ENCODE peak calls at places on chromosomes 13 and 19, in eight cellular contexts. E, U, W, P, C, O, F and A are unnamed samples.

GRCh38 chr13:39451860-39452301 is 151.1 kb downstream of the LHFPL6 start:
- DNase-seq in E (peak), U (peak), W (no peak), P (no peak), C (no peak), O (no peak), F (peak), A (peak)

GRCh38 chr13:32285633-32285965 is 29.6 kb downstream of the ZAR1L start:
- DNase-seq in E (no peak), U (no peak), W (no peak), P (no peak), C (no peak), O (no peak), F (no peak), A (no peak)

GRCh38 chr13:84821261-84821660 is 939.0 kb upstream of the SLITRK1 start:
- DNase-seq in E (no peak), U (no peak), W (no peak), P (no peak), C (no peak), O (no peak), F (no peak), A (no peak)

GRCh38 chr13:43221611-43222010 is 198.2 kb downstream of the DNAJC15 start:
- DNase-seq in E (no peak), U (no peak), W (no peak), P (no peak), C (no peak), O (no peak), F (no peak), A (no peak)

GRCh38 chr19:43438291-43439162 is 23.8 kb downstream of the TEX101 start:
- DNase-seq in E (peak), U (no peak), W (peak), P (no peak), C (no peak), O (no peak), F (peak), A (peak)

GRCh38 chr13:59459972-59460371 is 703.8 kb downstream of the DIAPH3 start:
- DNase-seq in E (peak), U (no peak), W (no peak), P (no peak), C (no peak), O (no peak), F (no peak), A (no peak)

GRCh38 chr19:10454267-10454666 is 33.9 kb downstream of the PDE4A start:
- DNase-seq in E (peak), U (no peak), W (no peak), P (no peak), C (peak), O (no peak), F (no peak), A (no peak)

GRCh38 chr19:10126213-10126639 is 6.5 kb upstream of the EIF3G start:
- DNase-seq in E (no peak), U (no peak), W (no peak), P (no peak), C (no peak), O (no peak), F (no peak), A (no peak)

GRCh38 chr13:102260256-102260655 is 141.6 kb downstream of the FGF14 start:
- DNase-seq in E (no peak), U (no peak), W (no peak), P (no peak), C (no peak), O (no peak), F (no peak), A (no peak)

GRCh38 chr19:425056-425455 is 16.1 kb upstream of the C2CD4C start:
- DNase-seq in E (no peak), U (no peak), W (no peak), P (no peak), C (no peak), O (no peak), F (no peak), A (no peak)

GRCh38 chr13:58994778-58995177 is 1169.0 kb downstream of the DIAPH3 start:
- DNase-seq in E (no peak), U (no peak), W (no peak), P (no peak), C (no peak), O (no peak), F (no peak), A (no peak)

GRCh38 chr13:112065867-112066623 is 904 bp upstream of the SOX1 start:
- DNase-seq in E (no peak), U (no peak), W (peak), P (no peak), C (no peak), O (no peak), F (no peak), A (no peak)

GRCh38 chr13:60258349-60258748 is 94.6 kb upstream of the DIAPH3 start:
- DNase-seq in E (no peak), U (no peak), W (no peak), P (no peak), C (no peak), O (no peak), F (no peak), A (no peak)

GRCh38 chr19:51018745-51019543 is 565 bp downstream of the KLK10 start:
- DNase-seq in E (no peak), U (no peak), W (no peak), P (no peak), C (no peak), O (no peak), F (no peak), A (no peak)

GRCh38 chr19:35075202-35076025 is 33.9 kb downstream of the HPN start:
- DNase-seq in E (no peak), U (no peak), W (no peak), P (no peak), C (no peak), O (no peak), F (no peak), A (no peak)

GRCh38 chr19:35073516-35073915 is 32.0 kb downstream of the HPN start:
- DNase-seq in E (no peak), U (no peak), W (no peak), P (no peak), C (no peak), O (no peak), F (no peak), A (no peak)

GRCh38 chr19:35074426-35075201 is 33.1 kb downstream of the HPN start:
- DNase-seq in E (no peak), U (no peak), W (no peak), P (no peak), C (no peak), O (no peak), F (no peak), A (no peak)

GRCh38 chr19:35076026-35076370 is 34.5 kb downstream of the HPN start:
- DNase-seq in E (no peak), U (no peak), W (no peak), P (no peak), C (no peak), O (no peak), F (no peak), A (no peak)

GRCh38 chr19:35073941-35074340 is 32.4 kb downstream of the HPN start:
- DNase-seq in E (no peak), U (no peak), W (no peak), P (no peak), C (no peak), O (no peak), F (no peak), A (no peak)
- H3K27ac ChIP-seq in E (no peak), U (no peak), W (no peak), P (no peak), C (no peak), O (no peak), F (no peak), A (no peak)

GRCh38 chr19:16899566-16900075 is 10.8 kb downstream of the F2RL3 start:
- DNase-seq in E (no peak), U (peak), W (no peak), P (no peak), C (no peak), O (peak), F (peak), A (no peak)
- H3K4me3 ChIP-seq in E (no peak), U (no peak), W (no peak), P (no peak), C (no peak), O (no peak), F (no peak), A (no peak)

GRCh38 chr13:80341098-80341701 is at the start of gene SPRY2:
- DNase-seq in E (peak), U (peak), W (peak), P (peak), C (peak), O (peak), F (peak), A (peak)

GRCh38 chr13:80339578-80339840 is 1.4 kb downstream of the SPRY2 start:
- DNase-seq in E (no peak), U (no peak), W (no peak), P (no peak), C (peak), O (no peak), F (no peak), A (no peak)

GRCh38 chr13:80339841-80340642 is 884 bp downstream of the SPRY2 start:
- DNase-seq in E (peak), U (peak), W (peak), P (no peak), C (peak), O (no peak), F (peak), A (peak)

GRCh38 chr13:80341771-80342271 is 895 bp upstream of the SPRY2 start:
- DNase-seq in E (peak), U (peak), W (no peak), P (no peak), C (peak), O (no peak), F (peak), A (peak)

DNA sequence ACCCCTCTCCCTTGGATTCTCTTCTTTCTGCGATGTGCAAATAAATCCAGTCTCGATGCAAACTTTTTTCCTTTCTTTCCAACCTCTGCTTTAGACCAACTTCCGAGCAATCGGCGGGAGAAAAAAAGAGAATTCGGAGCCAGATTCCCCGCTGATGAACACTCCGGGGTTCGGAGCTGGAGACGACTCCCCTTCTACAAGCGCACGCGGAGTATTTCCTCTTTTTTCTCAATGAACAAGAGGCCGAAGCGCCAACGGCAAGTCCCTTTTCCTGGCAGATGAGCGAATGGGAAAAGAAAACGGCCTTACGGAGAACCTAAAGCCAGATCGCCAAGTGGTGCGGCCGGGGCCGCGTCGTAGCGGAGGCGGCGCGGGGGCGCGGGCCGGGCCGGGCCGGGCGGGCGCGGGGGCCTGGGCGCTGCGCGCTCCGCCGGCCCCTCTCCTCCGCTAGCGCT is 256 bp downstream of the SPRY2 start:
- DNase-seq in E (peak), U (no peak), W (no peak), P (no peak), C (no peak), O (no peak), F (no peak), A (peak)
- H3K27ac ChIP-seq in E (peak), U (peak), W (peak), P (peak), C (peak), O (peak), F (peak), A (peak)

GRCh38 chr13:63364159-63364558 is 1948.5 kb upstream of the PCDH20 start:
- DNase-seq in E (no peak), U (no peak), W (no peak), P (no peak), C (no peak), O (no peak), F (no peak), A (no peak)

GRCh38 chr13:63370101-63370500 is 1954.5 kb upstream of the PCDH20 start:
- DNase-seq in E (no peak), U (no peak), W (no peak), P (no peak), C (no peak), O (no peak), F (no peak), A (no peak)

DNA sequence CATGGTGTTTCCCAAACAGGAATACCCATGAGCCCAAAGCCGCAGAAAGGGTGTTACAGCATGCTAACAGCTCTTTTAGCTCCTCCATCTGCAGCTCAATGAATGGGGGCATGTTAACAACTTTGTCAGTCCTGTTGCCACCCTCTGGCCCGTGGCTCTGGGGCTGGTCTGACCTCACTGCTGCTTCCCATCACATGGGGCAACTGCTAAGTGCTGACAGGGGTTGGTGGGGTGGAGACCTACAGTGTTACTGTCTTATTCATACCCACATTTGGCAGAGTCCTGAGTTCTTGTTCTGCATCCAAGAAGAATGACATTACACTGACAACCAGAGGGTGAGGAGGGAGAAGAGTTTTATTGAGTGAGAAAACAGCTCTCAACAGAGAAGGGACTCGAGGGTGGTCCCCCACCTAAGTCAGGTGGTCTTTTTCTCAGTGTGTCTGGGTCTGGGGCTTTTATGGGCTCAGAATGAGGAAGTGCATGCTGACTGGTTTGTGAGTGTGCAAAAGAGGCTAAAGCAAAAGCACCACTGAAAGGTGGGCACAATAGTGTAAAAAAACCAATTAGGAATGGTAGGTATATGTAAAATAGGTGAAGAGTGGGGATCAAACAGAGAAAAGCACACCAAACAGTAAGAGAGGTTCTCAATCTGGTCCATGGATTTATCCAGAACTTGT is 1952.0 kb upstream of the PCDH20 start:
- DNase-seq in E (no peak), U (no peak), W (no peak), P (no peak), C (no peak), O (no peak), F (no peak), A (no peak)
- H3K4me3 ChIP-seq in E (no peak), U (no peak), W (no peak), P (no peak), C (no peak), O (no peak), F (no peak), A (no peak)

GRCh38 chr19:55228015-55228391 is 560 bp downstream of the TMEM86B start:
- DNase-seq in E (no peak), U (no peak), W (no peak), P (no peak), C (no peak), O (no peak), F (no peak), A (peak)
- H3K27ac ChIP-seq in E (no peak), U (no peak), W (no peak), P (no peak), C (no peak), O (no peak), F (no peak), A (peak)

DNA sequence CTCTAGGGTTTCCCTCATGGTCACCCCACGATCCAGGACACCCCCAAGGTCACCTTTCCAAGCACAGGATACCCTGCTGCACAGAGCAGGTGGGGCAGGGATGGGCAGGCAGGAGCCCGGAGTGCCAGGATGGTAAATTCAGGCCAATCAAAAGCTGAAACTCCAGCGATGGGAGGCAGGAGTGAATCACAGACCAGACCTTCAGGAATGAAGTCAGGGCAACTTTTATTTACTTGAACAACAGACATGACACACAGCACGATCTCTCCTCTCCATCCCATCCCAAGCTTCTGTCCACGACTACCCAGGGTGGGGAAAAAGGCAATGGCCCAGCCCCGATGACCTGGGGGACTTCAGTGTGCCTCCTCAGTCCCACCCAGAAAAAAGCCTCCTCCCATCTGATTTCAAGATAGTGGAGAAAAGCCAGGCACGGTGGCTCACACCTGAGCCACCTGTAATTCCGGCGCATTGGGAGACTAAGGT is 39.1 kb downstream of the ZSWIM4 start:
- DNase-seq in E (peak), U (no peak), W (no peak), P (no peak), C (no peak), O (no peak), F (no peak), A (no peak)
- H3K4me3 ChIP-seq in E (no peak), U (peak), W (peak), P (no peak), C (no peak), O (peak), F (no peak), A (no peak)